ENCODE peak calls at places on chromosome 14, in eight cellular contexts. One of them, this sample, is unnamed.

GRCh38 chr14:62743569-62743968 is 301.7 kb downstream of the KCNH5 start:
- DNase-seq in spleen: no peak
- DNase-seq in vagina: no peak
- DNase-seq in SK-N-SH: no peak
- DNase-seq in GM23338: peak
- DNase-seq in HepG2: no peak
- DNase-seq in HL-60: no peak
- DNase-seq in transverse colon: no peak
- DNase-seq in this sample: no peak

GRCh38 chr14:101604228-101604934 is 43.1 kb downstream of the DIO3 start:
- DNase-seq in spleen: no peak
- DNase-seq in vagina: peak
- DNase-seq in SK-N-SH: no peak
- DNase-seq in GM23338: no peak
- DNase-seq in HepG2: no peak
- DNase-seq in HL-60: no peak
- DNase-seq in transverse colon: peak
- DNase-seq in this sample: peak

GRCh38 chr14:78170203-78170602 is at the start of gene NRXN3:
- DNase-seq in spleen: no peak
- DNase-seq in vagina: no peak
- DNase-seq in SK-N-SH: peak
- DNase-seq in GM23338: peak
- DNase-seq in HepG2: no peak
- DNase-seq in HL-60: no peak
- DNase-seq in transverse colon: peak
- DNase-seq in this sample: no peak

GRCh38 chr14:71317385-71318096 is 410.3 kb downstream of the PCNX1 start:
- DNase-seq in spleen: no peak
- DNase-seq in vagina: no peak
- DNase-seq in SK-N-SH: no peak
- DNase-seq in GM23338: no peak
- DNase-seq in HepG2: no peak
- DNase-seq in HL-60: no peak
- DNase-seq in transverse colon: no peak
- DNase-seq in this sample: no peak

GRCh38 chr14:44833376-44833775 is 128.4 kb downstream of the KLHL28 start:
- DNase-seq in spleen: no peak
- DNase-seq in vagina: no peak
- DNase-seq in SK-N-SH: no peak
- DNase-seq in GM23338: no peak
- DNase-seq in HepG2: no peak
- DNase-seq in HL-60: no peak
- DNase-seq in transverse colon: no peak
- DNase-seq in this sample: no peak

GRCh38 chr14:91835920-91836843 is 31.2 kb downstream of the TC2N start:
- DNase-seq in spleen: peak
- DNase-seq in vagina: no peak
- DNase-seq in SK-N-SH: peak
- DNase-seq in GM23338: peak
- DNase-seq in HepG2: no peak
- DNase-seq in HL-60: no peak
- DNase-seq in transverse colon: peak
- DNase-seq in this sample: peak

GRCh38 chr14:75361751-75362433 is 65.9 kb upstream of the JDP2 start:
- DNase-seq in spleen: no peak
- DNase-seq in vagina: no peak
- DNase-seq in SK-N-SH: no peak
- DNase-seq in GM23338: no peak
- DNase-seq in HepG2: no peak
- DNase-seq in HL-60: no peak
- DNase-seq in transverse colon: no peak
- DNase-seq in this sample: no peak

GRCh38 chr14:99380402-99380801 is 100.3 kb downstream of the SETD3 start:
- DNase-seq in spleen: no peak
- DNase-seq in vagina: no peak
- DNase-seq in SK-N-SH: no peak
- DNase-seq in GM23338: no peak
- DNase-seq in HepG2: no peak
- DNase-seq in HL-60: no peak
- DNase-seq in transverse colon: no peak
- DNase-seq in this sample: no peak

GRCh38 chr14:69046468-69046867 is 67.4 kb upstream of the ACTN1 start:
- DNase-seq in spleen: no peak
- DNase-seq in vagina: no peak
- DNase-seq in SK-N-SH: no peak
- DNase-seq in GM23338: no peak
- DNase-seq in HepG2: no peak
- DNase-seq in HL-60: no peak
- DNase-seq in transverse colon: peak
- DNase-seq in this sample: no peak

GRCh38 chr14:52873694-52874093 is 77.2 kb downstream of the FERMT2 start:
- DNase-seq in spleen: no peak
- DNase-seq in vagina: no peak
- DNase-seq in SK-N-SH: no peak
- DNase-seq in GM23338: no peak
- DNase-seq in HepG2: no peak
- DNase-seq in HL-60: no peak
- DNase-seq in transverse colon: no peak
- DNase-seq in this sample: no peak

GRCh38 chr14:54200726-54201125 is 196.1 kb upstream of the CDKN3 start:
- DNase-seq in spleen: no peak
- DNase-seq in vagina: no peak
- DNase-seq in SK-N-SH: no peak
- DNase-seq in GM23338: no peak
- DNase-seq in HepG2: no peak
- DNase-seq in HL-60: no peak
- DNase-seq in transverse colon: no peak
- DNase-seq in this sample: no peak

GRCh38 chr14:95242870-95243269 is 76.8 kb downstream of the CLMN start:
- DNase-seq in spleen: no peak
- DNase-seq in vagina: no peak
- DNase-seq in SK-N-SH: no peak
- DNase-seq in GM23338: no peak
- DNase-seq in HepG2: no peak
- DNase-seq in HL-60: no peak
- DNase-seq in transverse colon: no peak
- DNase-seq in this sample: no peak

GRCh38 chr14:95237956-95238355 is 80.6 kb upstream of the DICER1 start:
- DNase-seq in spleen: peak
- DNase-seq in vagina: no peak
- DNase-seq in SK-N-SH: no peak
- DNase-seq in GM23338: no peak
- DNase-seq in HepG2: no peak
- DNase-seq in HL-60: no peak
- DNase-seq in transverse colon: no peak
- DNase-seq in this sample: no peak

GRCh38 chr14:95238674-95239313 is 80.9 kb downstream of the CLMN start:
- DNase-seq in spleen: no peak
- DNase-seq in vagina: no peak
- DNase-seq in SK-N-SH: no peak
- DNase-seq in GM23338: no peak
- DNase-seq in HepG2: no peak
- DNase-seq in HL-60: no peak
- DNase-seq in transverse colon: no peak
- DNase-seq in this sample: no peak

GRCh38 chr14:95244587-95244986 is 75.1 kb downstream of the CLMN start:
- DNase-seq in spleen: no peak
- DNase-seq in vagina: no peak
- DNase-seq in SK-N-SH: no peak
- DNase-seq in GM23338: no peak
- DNase-seq in HepG2: no peak
- DNase-seq in HL-60: no peak
- DNase-seq in transverse colon: no peak
- DNase-seq in this sample: no peak

GRCh38 chr14:95240859-95241813 is 78.6 kb downstream of the CLMN start:
- DNase-seq in spleen: peak
- DNase-seq in vagina: no peak
- DNase-seq in SK-N-SH: peak
- DNase-seq in GM23338: no peak
- DNase-seq in HepG2: no peak
- DNase-seq in HL-60: no peak
- DNase-seq in transverse colon: no peak
- DNase-seq in this sample: no peak
- TF ChIP-seq POLR2AphosphoS5 in spleen: no peak
- TF ChIP-seq POLR2AphosphoS5 in vagina: no peak
- TF ChIP-seq POLR2AphosphoS5 in SK-N-SH: no peak
- TF ChIP-seq POLR2AphosphoS5 in GM23338: no peak
- TF ChIP-seq POLR2AphosphoS5 in HepG2: no peak
- TF ChIP-seq POLR2AphosphoS5 in HL-60: no peak
- TF ChIP-seq POLR2AphosphoS5 in transverse colon: no peak
- TF ChIP-seq POLR2AphosphoS5 in this sample: no peak

GRCh38 chr14:93201155-93201704 is 5.6 kb downstream of the GON7 start:
- DNase-seq in spleen: no peak
- DNase-seq in vagina: no peak
- DNase-seq in SK-N-SH: no peak
- DNase-seq in GM23338: no peak
- DNase-seq in HepG2: no peak
- DNase-seq in HL-60: no peak
- DNase-seq in transverse colon: no peak
- DNase-seq in this sample: no peak
- TF ChIP-seq POLR2AphosphoS5 in spleen: no peak
- TF ChIP-seq POLR2AphosphoS5 in vagina: no peak
- TF ChIP-seq POLR2AphosphoS5 in SK-N-SH: no peak
- TF ChIP-seq POLR2AphosphoS5 in GM23338: no peak
- TF ChIP-seq POLR2AphosphoS5 in HepG2: no peak
- TF ChIP-seq POLR2AphosphoS5 in HL-60: no peak
- TF ChIP-seq POLR2AphosphoS5 in transverse colon: no peak
- TF ChIP-seq POLR2AphosphoS5 in this sample: no peak

DNA sequence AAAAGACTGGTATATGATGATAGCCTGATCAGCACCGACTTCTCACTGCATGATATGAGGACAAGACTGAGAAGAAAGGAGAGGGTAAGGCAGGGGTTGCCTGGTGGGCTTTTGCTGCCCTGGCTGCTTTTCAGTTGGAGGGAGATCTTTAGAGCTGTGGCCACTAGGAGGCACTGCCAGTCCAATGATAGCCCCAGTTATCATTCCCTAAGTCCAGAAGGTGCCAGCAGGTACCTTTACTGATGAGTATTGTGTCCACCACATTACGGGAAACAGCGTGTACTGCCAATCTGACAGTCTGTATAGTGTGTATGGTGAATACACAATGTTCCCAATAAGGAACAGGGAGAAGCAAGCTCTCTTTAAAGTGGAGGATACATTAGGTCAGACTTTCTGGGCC is 55.8 kb upstream of the CCDC175 start:
- DNase-seq in spleen: no peak
- DNase-seq in vagina: no peak
- DNase-seq in SK-N-SH: peak
- DNase-seq in GM23338: peak
- DNase-seq in HepG2: peak
- DNase-seq in HL-60: peak
- DNase-seq in transverse colon: peak
- DNase-seq in this sample: no peak
- TF ChIP-seq POLR2AphosphoS5 in spleen: no peak
- TF ChIP-seq POLR2AphosphoS5 in vagina: no peak
- TF ChIP-seq POLR2AphosphoS5 in SK-N-SH: no peak
- TF ChIP-seq POLR2AphosphoS5 in GM23338: no peak
- TF ChIP-seq POLR2AphosphoS5 in HepG2: no peak
- TF ChIP-seq POLR2AphosphoS5 in HL-60: no peak
- TF ChIP-seq POLR2AphosphoS5 in transverse colon: no peak
- TF ChIP-seq POLR2AphosphoS5 in this sample: no peak

GRCh38 chr14:96324219-96324618 is 38.9 kb downstream of the ATG2B start:
- DNase-seq in spleen: no peak
- DNase-seq in vagina: no peak
- DNase-seq in SK-N-SH: no peak
- DNase-seq in GM23338: no peak
- DNase-seq in HepG2: no peak
- DNase-seq in HL-60: no peak
- DNase-seq in transverse colon: no peak
- DNase-seq in this sample: no peak
- TF ChIP-seq POLR2AphosphoS5 in spleen: no peak
- TF ChIP-seq POLR2AphosphoS5 in vagina: no peak
- TF ChIP-seq POLR2AphosphoS5 in SK-N-SH: no peak
- TF ChIP-seq POLR2AphosphoS5 in GM23338: no peak
- TF ChIP-seq POLR2AphosphoS5 in HepG2: no peak
- TF ChIP-seq POLR2AphosphoS5 in HL-60: no peak
- TF ChIP-seq POLR2AphosphoS5 in transverse colon: no peak
- TF ChIP-seq POLR2AphosphoS5 in this sample: no peak

GRCh38 chr14:58426819-58427288 is 477 bp downstream of the TIMM9 start:
- DNase-seq in spleen: peak
- DNase-seq in vagina: no peak
- DNase-seq in SK-N-SH: peak
- DNase-seq in GM23338: peak
- DNase-seq in HepG2: peak
- DNase-seq in HL-60: peak
- DNase-seq in transverse colon: peak
- DNase-seq in this sample: peak
- TF ChIP-seq POLR2AphosphoS5 in spleen: peak
- TF ChIP-seq POLR2AphosphoS5 in vagina: no peak
- TF ChIP-seq POLR2AphosphoS5 in SK-N-SH: no peak
- TF ChIP-seq POLR2AphosphoS5 in GM23338: peak
- TF ChIP-seq POLR2AphosphoS5 in HepG2: peak
- TF ChIP-seq POLR2AphosphoS5 in HL-60: peak
- TF ChIP-seq POLR2AphosphoS5 in transverse colon: no peak
- TF ChIP-seq POLR2AphosphoS5 in this sample: peak

DNA sequence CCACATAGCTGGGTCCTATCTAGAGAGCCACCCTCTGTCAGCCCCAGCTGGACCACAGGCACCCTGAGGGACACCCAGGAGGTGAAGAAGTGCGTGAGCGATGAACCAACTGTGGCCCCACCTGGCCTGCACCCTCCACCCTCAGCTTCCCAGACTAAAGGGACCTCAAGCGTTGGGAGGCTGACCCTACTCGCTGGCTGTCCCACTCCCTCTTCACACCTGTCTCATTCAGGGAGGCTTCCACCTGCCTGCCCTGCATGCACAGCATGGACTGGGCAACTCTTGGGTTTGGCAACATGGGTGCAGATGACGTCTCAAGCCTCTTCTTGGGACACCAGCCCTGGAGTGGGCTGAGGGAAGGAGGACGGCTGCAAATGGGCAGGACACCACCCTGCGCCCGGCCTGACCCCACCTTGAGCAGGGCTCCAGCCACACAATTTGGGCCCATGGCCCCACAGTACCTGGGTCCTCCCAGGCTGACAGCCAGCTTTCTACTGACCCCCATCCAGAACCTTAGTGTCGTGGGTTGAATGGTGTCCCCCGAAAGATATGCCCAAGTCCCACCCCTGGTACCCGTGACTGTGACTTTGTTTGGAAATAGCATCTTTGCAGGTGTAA is 2.1 kb downstream of the TMEM179 start:
- DNase-seq in spleen: peak
- DNase-seq in vagina: no peak
- DNase-seq in SK-N-SH: peak
- DNase-seq in GM23338: no peak
- DNase-seq in HepG2: no peak
- DNase-seq in HL-60: no peak
- DNase-seq in transverse colon: no peak
- DNase-seq in this sample: no peak
- TF ChIP-seq POLR2AphosphoS5 in spleen: no peak
- TF ChIP-seq POLR2AphosphoS5 in vagina: no peak
- TF ChIP-seq POLR2AphosphoS5 in SK-N-SH: no peak
- TF ChIP-seq POLR2AphosphoS5 in GM23338: no peak
- TF ChIP-seq POLR2AphosphoS5 in HepG2: no peak
- TF ChIP-seq POLR2AphosphoS5 in HL-60: no peak
- TF ChIP-seq POLR2AphosphoS5 in transverse colon: no peak
- TF ChIP-seq POLR2AphosphoS5 in this sample: no peak